ENCODE peak calls at places on chromosome 13, in four cellular contexts. J, B, C and E are unnamed samples.
A peak's percentile ranks its signal among the peaks of the same experiment; 100 is the strongest.

GRCh38 chr13:96025283-96025682 is 27.9 kb downstream of the UGGT2 start:
- DNase-seq in C (peak; percentile 68), B (no peak), J (no peak), E (no peak)

GRCh38 chr13:94917814-94918213 is 205.5 kb upstream of the SOX21 start:
- DNase-seq in C (peak; percentile 5), B (no peak), J (no peak), E (no peak)

GRCh38 chr13:44155422-44156293 is 218.0 kb upstream of the SERP2 start:
- DNase-seq in C (no peak), B (no peak), J (peak; percentile 32), E (no peak)

GRCh38 chr13:24709186-24709913 is 29.1 kb downstream of the ATP12A start:
- DNase-seq in C (no peak), B (no peak), J (no peak), E (no peak)

GRCh38 chr13:79547211-79547610 is 66.3 kb downstream of the NDFIP2 start:
- DNase-seq in B (no peak), J (no peak), C (no peak), E (no peak)

GRCh38 chr13:114043421-114044053 is 69.7 kb upstream of the C13orf46 start:
- DNase-seq in B (peak; percentile 29), J (no peak), C (no peak), E (no peak)

GRCh38 chr13:84137292-84137691 is 255.0 kb upstream of the SLITRK1 start:
- DNase-seq in J (no peak), C (peak; percentile 77), B (no peak), E (peak; percentile 29)

GRCh38 chr13:96822900-96823299 is 171.4 kb downstream of the OXGR1 start:
- DNase-seq in C (peak; percentile 58), B (no peak), J (no peak), E (peak; percentile 21)

GRCh38 chr13:30752201-30752797 is 17.0 kb downstream of the ALOX5AP start:
- DNase-seq in J (no peak), B (no peak), C (peak; percentile 27), E (no peak)

GRCh38 chr13:67635754-67636153 is 405.6 kb upstream of the PCDH9 start:
- DNase-seq in J (no peak), B (no peak), C (no peak), E (no peak)

GRCh38 chr13:40355126-40355719 is 311.2 kb downstream of the FOXO1 start:
- DNase-seq in B (no peak), J (no peak), C (no peak), E (no peak)

GRCh38 chr13:37058801-37059135 is 720 bp downstream of the SUPT20H start:
- DNase-seq in C (no peak), J (peak; percentile 28), B (no peak), E (no peak)

GRCh38 chr13:98941118-98941517 is 36.7 kb downstream of the DOCK9 start:
- DNase-seq in J (no peak), B (no peak), C (no peak), E (no peak)

GRCh38 chr13:60922526-60923231 is 493.0 kb downstream of the PCDH20 start:
- DNase-seq in C (no peak), J (no peak), B (no peak), E (no peak)

GRCh38 chr13:110826861-110827672 is 87.8 kb downstream of the ANKRD10 start:
- DNase-seq in B (no peak), C (peak; percentile 15), J (no peak), E (no peak)

GRCh38 chr13:23673354-23673753 is 103.1 kb downstream of the TNFRSF19 start:
- DNase-seq in C (peak; percentile 71), J (no peak), B (no peak), E (peak; percentile 46)

GRCh38 chr13:100650321-100650720 is 24.3 kb downstream of the TMTC4 start:
- DNase-seq in J (no peak), C (no peak), B (no peak), E (no peak)

GRCh38 chr13:23928985-23929384 is 31.7 kb upstream of the C1QTNF9B start:
- DNase-seq in B (no peak), J (no peak), C (peak; percentile 58), E (peak; percentile 66)

GRCh38 chr13:44352671-44353070 is 21.0 kb upstream of the SERP2 start:
- DNase-seq in C (peak; percentile 7), B (no peak), J (no peak), E (no peak)

GRCh38 chr13:19862511-19863313 is 737 bp downstream of the ZMYM5 start:
- DNase-seq in C (peak; percentile 41), J (peak; percentile 20), B (peak; percentile 24), E (peak; percentile 46)

GRCh38 chr13:73228546-73228945 is 169.7 kb downstream of the KLF5 start:
- DNase-seq in J (no peak), B (no peak), C (no peak), E (peak; percentile 45)